ENCODE peak calls at places on chromosomes 7 and 10, in five cellular contexts. One of them, this sample, is unnamed.

GRCh38 chr7:29957921-29958320 is 31.7 kb downstream of the SCRN1 start:
- DNase-seq in H1: no peak
- DNase-seq in activated CD4-positive, CD25-positive, alpha-beta regulatory T cell treated with anti-CD3 and anti-CD28 coated beads, Interleukin-2, amount 50 U/mL, for 16 hours: no peak
- DNase-seq in GM13976: no peak
- DNase-seq in iris pigment epithelial cell: no peak
- DNase-seq in this sample: no peak

GRCh38 chr7:44278451-44279161 is 46.8 kb downstream of the CAMK2B start:
- DNase-seq in iris pigment epithelial cell: peak
- DNase-seq in H1: no peak
- DNase-seq in GM13976: no peak
- DNase-seq in activated CD4-positive, CD25-positive, alpha-beta regulatory T cell treated with anti-CD3 and anti-CD28 coated beads, Interleukin-2, amount 50 U/mL, for 16 hours: no peak
- DNase-seq in this sample: no peak

GRCh38 chr7:129875745-129876411 is 76.9 kb downstream of the UBE2H start:
- DNase-seq in activated CD4-positive, CD25-positive, alpha-beta regulatory T cell treated with anti-CD3 and anti-CD28 coated beads, Interleukin-2, amount 50 U/mL, for 16 hours: no peak
- DNase-seq in H1: no peak
- DNase-seq in GM13976: no peak
- DNase-seq in iris pigment epithelial cell: peak
- DNase-seq in this sample: no peak

GRCh38 chr10:62614389-62615157 is 189.9 kb upstream of the ADO start:
- DNase-seq in iris pigment epithelial cell: peak
- DNase-seq in GM13976: peak
- DNase-seq in H1: no peak
- DNase-seq in activated CD4-positive, CD25-positive, alpha-beta regulatory T cell treated with anti-CD3 and anti-CD28 coated beads, Interleukin-2, amount 50 U/mL, for 16 hours: no peak
- DNase-seq in this sample: no peak

GRCh38 chr7:119026391-119026790 is 801.9 kb downstream of the ANKRD7 start:
- DNase-seq in activated CD4-positive, CD25-positive, alpha-beta regulatory T cell treated with anti-CD3 and anti-CD28 coated beads, Interleukin-2, amount 50 U/mL, for 16 hours: no peak
- DNase-seq in GM13976: no peak
- DNase-seq in H1: no peak
- DNase-seq in iris pigment epithelial cell: no peak
- DNase-seq in this sample: no peak

GRCh38 chr7:47651355-47652317 is 69.7 kb upstream of the TNS3 start:
- DNase-seq in activated CD4-positive, CD25-positive, alpha-beta regulatory T cell treated with anti-CD3 and anti-CD28 coated beads, Interleukin-2, amount 50 U/mL, for 16 hours: no peak
- DNase-seq in iris pigment epithelial cell: peak
- DNase-seq in H1: no peak
- DNase-seq in GM13976: no peak
- DNase-seq in this sample: no peak

GRCh38 chr10:1746796-1747195 is 9.5 kb upstream of the ADARB2 start:
- DNase-seq in GM13976: no peak
- DNase-seq in H1: no peak
- DNase-seq in iris pigment epithelial cell: no peak
- DNase-seq in activated CD4-positive, CD25-positive, alpha-beta regulatory T cell treated with anti-CD3 and anti-CD28 coated beads, Interleukin-2, amount 50 U/mL, for 16 hours: no peak
- DNase-seq in this sample: no peak

GRCh38 chr10:1737222-1738061 is at the start of gene ADARB2:
- DNase-seq in activated CD4-positive, CD25-positive, alpha-beta regulatory T cell treated with anti-CD3 and anti-CD28 coated beads, Interleukin-2, amount 50 U/mL, for 16 hours: no peak
- DNase-seq in H1: peak
- DNase-seq in iris pigment epithelial cell: peak
- DNase-seq in GM13976: peak
- DNase-seq in this sample: no peak

GRCh38 chr7:22559829-22560489 is 60.0 kb upstream of the STEAP1B start:
- DNase-seq in activated CD4-positive, CD25-positive, alpha-beta regulatory T cell treated with anti-CD3 and anti-CD28 coated beads, Interleukin-2, amount 50 U/mL, for 16 hours: peak
- DNase-seq in iris pigment epithelial cell: peak
- DNase-seq in GM13976: peak
- DNase-seq in H1: no peak
- DNase-seq in this sample: no peak

GRCh38 chr7:1252543-1253090 is 19.9 kb downstream of the UNCX start:
- DNase-seq in iris pigment epithelial cell: no peak
- DNase-seq in activated CD4-positive, CD25-positive, alpha-beta regulatory T cell treated with anti-CD3 and anti-CD28 coated beads, Interleukin-2, amount 50 U/mL, for 16 hours: no peak
- DNase-seq in H1: no peak
- DNase-seq in GM13976: no peak
- DNase-seq in this sample: no peak

GRCh38 chr7:27204851-27205322 is 5.0 kb upstream of the HOXA13 start:
- DNase-seq in activated CD4-positive, CD25-positive, alpha-beta regulatory T cell treated with anti-CD3 and anti-CD28 coated beads, Interleukin-2, amount 50 U/mL, for 16 hours: no peak
- DNase-seq in H1: no peak
- DNase-seq in iris pigment epithelial cell: no peak
- DNase-seq in GM13976: no peak
- DNase-seq in this sample: peak

This sample was measured in vagina.